ENCODE peak calls at places on chromosomes 13 and 19, in ten cellular contexts. V is RWPE1; F is substantia nigra; Q is tibial nerve; O is astrocyte; Z is GM23338; S is left ventricle myocardium inferior; P is tibial artery; L is brain microvascular endothelial cell; T is naive thymus-derived CD4-positive, alpha-beta T cell. H is an unnamed sample.

GRCh38 chr19:6721773-6722172 is 1.3 kb upstream of the C3 start:
- DNase-seq in V (no peak), F (no peak), Q (no peak), O (no peak), Z (no peak), S (no peak), P (no peak), L (no peak), T (no peak), H (no peak)

GRCh38 chr13:91017031-91017668 is 330.3 kb upstream of the MIR17HG start:
- DNase-seq in V (peak), F (peak), Q (no peak), O (peak), Z (peak), S (no peak), P (no peak), L (peak), T (no peak), H (no peak)

GRCh38 chr13:42740753-42741152 is 40.6 kb upstream of the FAM216B start:
- DNase-seq in V (no peak), F (peak), Q (peak), O (no peak), Z (peak), S (peak), P (peak), L (peak), T (no peak), H (no peak)

GRCh38 chr19:45217193-45217956 is 27.8 kb downstream of the EXOC3L2 start:
- DNase-seq in V (no peak), F (no peak), Q (no peak), O (no peak), Z (peak), S (no peak), P (no peak), L (no peak), T (no peak), H (no peak)

GRCh38 chr13:27038323-27038722 is 133.3 kb downstream of the USP12 start:
- DNase-seq in V (peak), F (no peak), Q (no peak), O (peak), Z (no peak), S (no peak), P (no peak), L (peak), T (no peak), H (no peak)

GRCh38 chr13:110392510-110393233 is 85.6 kb downstream of the COL4A2 start:
- DNase-seq in V (no peak), F (no peak), Q (no peak), O (peak), Z (no peak), S (no peak), P (no peak), L (peak), T (no peak), H (no peak)

GRCh38 chr19:45522010-45522941 is 15.0 kb downstream of the VASP start:
- DNase-seq in V (no peak), F (no peak), Q (no peak), O (no peak), Z (no peak), S (no peak), P (no peak), L (no peak), T (no peak), H (no peak)

GRCh38 chr13:34672631-34673030 is 269.4 kb upstream of the NBEA start:
- DNase-seq in V (no peak), F (no peak), Q (no peak), O (peak), Z (no peak), S (no peak), P (no peak), L (peak), T (no peak), H (no peak)

GRCh38 chr13:39602277-39602613 is 748 bp downstream of the LHFPL6 start:
- DNase-seq in V (no peak), F (no peak), Q (no peak), O (no peak), Z (no peak), S (no peak), P (no peak), L (no peak), T (no peak), H (no peak)

GRCh38 chr13:32581177-32581786 is 5.0 kb upstream of the PDS5B start:
- DNase-seq in V (no peak), F (no peak), Q (no peak), O (peak), Z (peak), S (no peak), P (no peak), L (no peak), T (peak), H (no peak)

GRCh38 chr13:48655291-48655690 is 1.6 kb downstream of the CYSLTR2 start:
- DNase-seq in V (no peak), F (no peak), Q (no peak), O (no peak), Z (no peak), S (no peak), P (no peak), L (no peak), T (no peak), H (no peak)

GRCh38 chr19:54626757-54627156 is 3.5 kb upstream of the LILRB1 start:
- DNase-seq in V (no peak), F (no peak), Q (no peak), O (no peak), Z (no peak), S (no peak), P (no peak), L (no peak), T (no peak), H (no peak)

GRCh38 chr19:30557927-30558557 is 185.9 kb downstream of the ZNF536 start:
- DNase-seq in V (no peak), F (no peak), Q (no peak), O (no peak), Z (peak), S (no peak), P (no peak), L (no peak), T (no peak), H (no peak)

GRCh38 chr13:28396053-28396452 is 98.9 kb downstream of the FLT1 start:
- DNase-seq in V (no peak), F (no peak), Q (no peak), O (no peak), Z (no peak), S (no peak), P (no peak), L (no peak), T (no peak), H (no peak)

GRCh38 chr19:8050274-8051096 is 2.1 kb upstream of the CCL25 start:
- DNase-seq in V (peak), F (peak), Q (peak), O (peak), Z (peak), S (peak), P (peak), L (peak), T (peak), H (peak)

DNA sequence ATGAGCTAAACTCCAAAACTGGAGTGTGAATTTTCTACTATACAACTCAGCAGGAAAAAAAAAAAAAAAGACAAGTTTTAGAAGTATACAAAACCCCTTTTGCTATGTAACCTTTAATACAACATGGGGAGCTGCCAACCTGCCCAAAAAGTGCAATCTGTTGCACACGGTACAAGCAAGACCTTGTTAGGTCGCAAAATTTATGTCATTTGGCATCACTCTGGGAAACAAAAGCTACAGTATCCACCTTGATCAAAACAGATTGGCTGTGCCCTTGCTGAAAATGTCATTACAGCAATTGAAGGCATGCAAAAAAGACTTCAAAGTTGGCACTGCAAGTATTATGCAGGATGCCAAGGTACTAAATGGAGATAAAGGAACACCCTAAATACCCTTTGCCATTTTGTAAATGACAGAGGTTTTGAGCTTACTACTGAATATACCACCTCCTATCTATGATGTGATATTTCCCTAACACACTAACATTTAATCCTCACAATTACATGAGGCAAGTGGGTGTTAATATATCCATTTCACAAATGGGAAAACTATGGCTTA is 150.1 kb downstream of the TBC1D4 start:
- DNase-seq in V (no peak), F (no peak), Q (no peak), O (no peak), Z (no peak), S (no peak), P (no peak), L (no peak), T (no peak), H (no peak)
- H3K27ac ChIP-seq in V (no peak), F (no peak), Q (no peak), O (no peak), Z (no peak), S (peak), P (no peak), L (no peak), T (no peak), H (no peak)

GRCh38 chr19:33376423-33376822 is 2.9 kb downstream of the CEBPG start:
- DNase-seq in V (peak), F (no peak), Q (peak), O (peak), Z (no peak), S (peak), P (peak), L (peak), T (no peak), H (no peak)

GRCh38 chr19:33374406-33374703 is 846 bp downstream of the CEBPG start:
- DNase-seq in V (no peak), F (no peak), Q (no peak), O (peak), Z (no peak), S (no peak), P (no peak), L (no peak), T (no peak), H (no peak)

GRCh38 chr19:33375760-33376159 is 2.3 kb downstream of the CEBPG start:
- DNase-seq in V (no peak), F (no peak), Q (no peak), O (peak), Z (no peak), S (no peak), P (no peak), L (no peak), T (no peak), H (no peak)

GRCh38 chr19:33373701-33374405 is at the start of gene CEBPG:
- DNase-seq in V (peak), F (no peak), Q (no peak), O (peak), Z (peak), S (peak), P (no peak), L (no peak), T (no peak), H (no peak)

DNA sequence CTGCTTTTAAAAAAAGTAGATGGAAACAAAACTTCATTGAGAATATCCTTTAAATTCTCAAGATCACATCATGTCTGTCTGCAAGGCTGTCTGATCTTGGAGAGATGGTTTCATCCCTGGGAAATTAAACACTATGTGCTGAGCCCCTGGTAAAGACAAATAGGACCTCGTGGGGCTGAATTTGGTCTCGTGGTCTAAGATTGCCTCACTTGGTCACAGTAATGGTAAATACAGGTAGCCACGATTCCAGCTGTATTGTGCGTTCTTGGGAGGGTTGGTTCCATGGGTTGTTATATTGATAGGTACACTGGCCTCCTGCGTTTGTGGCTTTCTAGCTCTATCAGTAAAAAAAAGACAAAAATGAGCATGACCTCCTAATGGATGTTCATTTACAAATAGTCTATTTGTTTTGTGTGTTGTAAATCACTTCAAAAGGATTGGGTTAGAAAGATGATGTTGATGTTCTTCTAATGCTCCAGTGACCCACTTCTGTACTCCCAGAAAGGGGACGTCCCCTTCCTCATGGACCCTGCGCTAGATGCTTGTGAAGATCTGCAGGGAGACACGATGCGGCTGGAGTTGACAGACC is 1.7 kb downstream of the CEBPG start:
- DNase-seq in V (no peak), F (no peak), Q (no peak), O (no peak), Z (no peak), S (no peak), P (no peak), L (no peak), T (no peak), H (no peak)
- H3K27ac ChIP-seq in V (no peak), F (no peak), Q (peak), O (no peak), Z (no peak), S (peak), P (peak), L (no peak), T (peak), H (peak)

DNA sequence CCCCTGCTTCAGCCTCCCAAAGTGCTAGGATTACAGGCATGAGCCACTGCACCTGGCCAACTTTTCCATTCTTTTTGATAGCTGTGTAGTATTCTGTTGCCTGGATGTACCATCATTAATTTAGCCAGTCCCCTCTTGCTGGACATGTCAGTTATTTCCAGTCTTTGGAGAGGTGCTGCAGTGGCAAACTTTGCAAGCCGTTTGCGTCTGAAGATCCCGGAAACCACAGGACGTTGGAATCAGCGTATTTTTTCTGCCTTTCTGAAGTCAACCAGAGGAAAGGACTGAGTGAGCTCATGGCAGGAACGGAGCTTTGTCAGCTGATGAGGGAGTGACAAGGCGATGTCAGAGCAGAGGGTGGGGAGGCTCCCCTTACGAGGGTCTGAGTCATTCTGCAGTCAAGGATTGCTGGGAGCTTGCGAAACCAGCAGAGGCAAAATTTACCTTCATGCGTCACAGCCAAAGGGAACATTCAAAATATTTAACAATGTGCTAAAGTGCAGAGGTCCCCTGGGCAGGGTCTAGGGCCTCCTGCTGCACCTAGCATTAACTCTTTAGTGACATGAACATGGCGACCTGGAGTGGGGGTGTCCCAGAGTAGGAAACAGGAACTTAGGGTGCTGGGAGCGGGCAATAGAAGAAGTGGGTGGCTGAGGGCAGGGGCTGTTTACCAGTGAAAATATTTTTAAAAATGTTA is 5.6 kb downstream of the C5AR1 start:
- DNase-seq in V (peak), F (peak), Q (peak), O (peak), Z (peak), S (peak), P (peak), L (peak), T (no peak), H (peak)
- H3K27ac ChIP-seq in V (peak), F (no peak), Q (peak), O (peak), Z (no peak), S (peak), P (peak), L (peak), T (no peak), H (peak)

GRCh38 chr19:40778865-40779284 is 828 bp downstream of the RAB4B start:
- DNase-seq in V (peak), F (no peak), Q (no peak), O (peak), Z (no peak), S (no peak), P (no peak), L (no peak), T (no peak), H (no peak)
- H3K27ac ChIP-seq in V (peak), F (peak), Q (peak), O (peak), Z (peak), S (peak), P (peak), L (peak), T (peak), H (peak)

DNA sequence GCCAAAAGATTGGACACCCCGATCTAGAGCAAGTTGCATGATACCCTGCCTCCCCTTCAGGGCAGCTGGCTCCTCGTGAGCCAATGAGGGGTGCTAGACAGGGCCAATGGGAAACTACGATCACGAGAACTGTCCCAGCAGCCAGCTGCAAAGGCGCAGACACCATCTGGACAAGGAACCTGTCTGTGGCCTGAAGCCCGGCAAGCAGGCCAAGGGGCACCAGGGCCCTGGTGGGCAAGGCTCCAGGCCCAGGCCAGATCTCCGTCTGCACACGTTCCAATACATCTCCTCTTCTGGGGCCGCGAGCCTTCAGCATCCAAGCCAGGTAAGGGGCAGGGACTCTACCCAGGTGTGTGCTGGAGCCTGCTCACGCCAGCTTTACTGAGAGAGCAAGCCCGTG is 20.2 kb downstream of the MED26 start:
- DNase-seq in V (no peak), F (peak), Q (no peak), O (no peak), Z (no peak), S (no peak), P (no peak), L (no peak), T (no peak), H (no peak)
- H3K27ac ChIP-seq in V (peak), F (peak), Q (peak), O (no peak), Z (peak), S (peak), P (peak), L (no peak), T (no peak), H (peak)

DNA sequence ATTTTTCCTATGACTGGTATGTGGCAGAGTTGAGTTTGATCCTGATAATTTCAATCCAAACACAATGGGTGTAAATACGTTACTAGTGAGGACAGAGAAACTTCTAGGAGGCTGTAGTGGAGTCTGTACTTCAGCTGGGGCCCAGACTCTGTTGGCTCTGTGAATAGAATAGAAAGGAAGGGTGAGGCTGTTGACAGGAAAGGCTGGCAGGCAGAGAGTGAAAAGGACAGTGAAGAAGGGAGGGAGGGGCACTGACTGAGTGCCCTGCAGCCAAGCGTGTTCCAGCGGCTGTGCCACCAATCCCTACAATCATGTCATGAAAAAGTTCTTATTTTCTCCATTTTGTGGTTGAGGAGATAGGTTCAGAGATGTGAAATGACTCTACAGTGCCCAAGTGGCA is 80.5 kb downstream of the MBNL2 start:
- DNase-seq in V (no peak), F (no peak), Q (no peak), O (no peak), Z (no peak), S (no peak), P (no peak), L (no peak), T (no peak), H (no peak)
- H3K27ac ChIP-seq in V (no peak), F (peak), Q (peak), O (no peak), Z (no peak), S (peak), P (no peak), L (no peak), T (no peak), H (peak)

H was measured in epithelial cell of prostate.